ENCODE peak calls at places on chromosome 16, in seven cellular contexts. One of them, this sample, is unnamed.

GRCh38 chr16:85204242-85205010 is 92.2 kb upstream of the CIBAR2 start:
- DNase-seq in GM20000: no peak
- DNase-seq in dorsolateral prefrontal cortex: no peak
- DNase-seq in H9: no peak
- DNase-seq in GM23338: no peak
- DNase-seq in BE2C: no peak
- DNase-seq in ovary: no peak
- DNase-seq in this sample: no peak

GRCh38 chr16:26464576-26465266 is 602.0 kb upstream of the C16orf82 start:
- DNase-seq in GM20000: no peak
- DNase-seq in dorsolateral prefrontal cortex: no peak
- DNase-seq in H9: no peak
- DNase-seq in GM23338: no peak
- DNase-seq in BE2C: no peak
- DNase-seq in ovary: no peak
- DNase-seq in this sample: peak

GRCh38 chr16:716768-717325 is 1.9 kb downstream of the METRN start:
- DNase-seq in GM20000: no peak
- DNase-seq in dorsolateral prefrontal cortex: no peak
- DNase-seq in H9: no peak
- DNase-seq in GM23338: no peak
- DNase-seq in BE2C: no peak
- DNase-seq in ovary: no peak
- DNase-seq in this sample: no peak

GRCh38 chr16:31177136-31177535 is 2.8 kb upstream of the FUS start:
- DNase-seq in GM20000: no peak
- DNase-seq in dorsolateral prefrontal cortex: no peak
- DNase-seq in H9: no peak
- DNase-seq in GM23338: no peak
- DNase-seq in BE2C: no peak
- DNase-seq in ovary: no peak
- DNase-seq in this sample: no peak

GRCh38 chr16:4957720-4958509 is at the start of gene SEC14L5:
- DNase-seq in GM20000: peak
- DNase-seq in dorsolateral prefrontal cortex: peak
- DNase-seq in H9: peak
- DNase-seq in GM23338: peak
- DNase-seq in BE2C: peak
- DNase-seq in ovary: peak
- DNase-seq in this sample: peak

GRCh38 chr16:82945420-82946096 is 318.8 kb downstream of the CDH13 start:
- DNase-seq in GM20000: no peak
- DNase-seq in dorsolateral prefrontal cortex: no peak
- DNase-seq in H9: no peak
- DNase-seq in GM23338: no peak
- DNase-seq in BE2C: no peak
- DNase-seq in ovary: no peak
- DNase-seq in this sample: no peak

GRCh38 chr16:19223235-19223847 is 55.3 kb downstream of the SYT17 start:
- DNase-seq in GM20000: no peak
- DNase-seq in dorsolateral prefrontal cortex: no peak
- DNase-seq in H9: peak
- DNase-seq in GM23338: peak
- DNase-seq in BE2C: peak
- DNase-seq in ovary: no peak
- DNase-seq in this sample: no peak

GRCh38 chr16:10868562-10869469 is 8.2 kb upstream of the CIITA start:
- DNase-seq in GM20000: peak
- DNase-seq in dorsolateral prefrontal cortex: no peak
- DNase-seq in H9: no peak
- DNase-seq in GM23338: no peak
- DNase-seq in BE2C: no peak
- DNase-seq in ovary: no peak
- DNase-seq in this sample: no peak

GRCh38 chr16:23104032-23104955 is 45.0 kb downstream of the USP31 start:
- DNase-seq in GM20000: no peak
- DNase-seq in dorsolateral prefrontal cortex: no peak
- DNase-seq in H9: no peak
- DNase-seq in GM23338: no peak
- DNase-seq in BE2C: no peak
- DNase-seq in ovary: no peak
- DNase-seq in this sample: peak

GRCh38 chr16:4428500-4428899 is 2.8 kb downstream of the DNAJA3 start:
- DNase-seq in GM20000: no peak
- DNase-seq in dorsolateral prefrontal cortex: no peak
- DNase-seq in H9: no peak
- DNase-seq in GM23338: no peak
- DNase-seq in BE2C: no peak
- DNase-seq in ovary: no peak
- DNase-seq in this sample: no peak

GRCh38 chr16:31869511-31870201 is 4.0 kb upstream of the ZNF267 start:
- DNase-seq in GM20000: peak
- DNase-seq in dorsolateral prefrontal cortex: no peak
- DNase-seq in H9: peak
- DNase-seq in GM23338: peak
- DNase-seq in BE2C: no peak
- DNase-seq in ovary: no peak
- DNase-seq in this sample: no peak

GRCh38 chr16:6165330-6165984 is 1067.9 kb upstream of the EEF2KMT start:
- DNase-seq in GM20000: no peak
- DNase-seq in dorsolateral prefrontal cortex: no peak
- DNase-seq in H9: no peak
- DNase-seq in GM23338: peak
- DNase-seq in BE2C: no peak
- DNase-seq in ovary: no peak
- DNase-seq in this sample: peak

GRCh38 chr16:84555418-84556196 is 51.1 kb upstream of the MEAK7 start:
- DNase-seq in GM20000: no peak
- DNase-seq in dorsolateral prefrontal cortex: peak
- DNase-seq in H9: no peak
- DNase-seq in GM23338: peak
- DNase-seq in BE2C: no peak
- DNase-seq in ovary: no peak
- DNase-seq in this sample: peak

GRCh38 chr16:5523794-5524193 is 426.2 kb upstream of the EEF2KMT start:
- DNase-seq in GM20000: no peak
- DNase-seq in dorsolateral prefrontal cortex: no peak
- DNase-seq in H9: no peak
- DNase-seq in GM23338: no peak
- DNase-seq in BE2C: no peak
- DNase-seq in ovary: no peak
- DNase-seq in this sample: no peak

GRCh38 chr16:27768651-27769270 is 218.8 kb downstream of the KATNIP start:
- DNase-seq in GM20000: no peak
- DNase-seq in dorsolateral prefrontal cortex: no peak
- DNase-seq in H9: no peak
- DNase-seq in GM23338: no peak
- DNase-seq in BE2C: no peak
- DNase-seq in ovary: no peak
- DNase-seq in this sample: no peak

GRCh38 chr16:82987767-82988166 is 361.0 kb downstream of the CDH13 start:
- DNase-seq in GM20000: no peak
- DNase-seq in dorsolateral prefrontal cortex: no peak
- DNase-seq in H9: no peak
- DNase-seq in GM23338: no peak
- DNase-seq in BE2C: no peak
- DNase-seq in ovary: no peak
- DNase-seq in this sample: no peak

GRCh38 chr16:9323170-9323569 is 231.7 kb downstream of the HAPSTR1 start:
- DNase-seq in GM20000: no peak
- DNase-seq in dorsolateral prefrontal cortex: no peak
- DNase-seq in H9: no peak
- DNase-seq in GM23338: no peak
- DNase-seq in BE2C: no peak
- DNase-seq in ovary: no peak
- DNase-seq in this sample: no peak

GRCh38 chr16:76653390-76654026 is 376.3 kb downstream of the CNTNAP4 start:
- DNase-seq in GM20000: peak
- DNase-seq in dorsolateral prefrontal cortex: no peak
- DNase-seq in H9: peak
- DNase-seq in GM23338: peak
- DNase-seq in BE2C: peak
- DNase-seq in ovary: no peak
- DNase-seq in this sample: peak

GRCh38 chr16:10776280-10776679 is 32.6 kb downstream of the NUBP1 start:
- DNase-seq in GM20000: peak
- DNase-seq in dorsolateral prefrontal cortex: no peak
- DNase-seq in H9: no peak
- DNase-seq in GM23338: no peak
- DNase-seq in BE2C: no peak
- DNase-seq in ovary: no peak
- DNase-seq in this sample: no peak

GRCh38 chr16:4660454-4661007 is 32.8 kb upstream of the NUDT16L1 start:
- DNase-seq in GM20000: peak
- DNase-seq in dorsolateral prefrontal cortex: peak
- DNase-seq in H9: no peak
- DNase-seq in GM23338: no peak
- DNase-seq in BE2C: peak
- DNase-seq in ovary: no peak
- DNase-seq in this sample: no peak

GRCh38 chr16:799948-800833 is at the start of gene GNG13:
- DNase-seq in GM20000: no peak
- DNase-seq in dorsolateral prefrontal cortex: no peak
- DNase-seq in H9: peak
- DNase-seq in GM23338: peak
- DNase-seq in BE2C: no peak
- DNase-seq in ovary: no peak
- DNase-seq in this sample: no peak

GRCh38 chr16:80113876-80114574 is 426.8 kb upstream of the DYNLRB2 start:
- DNase-seq in GM20000: no peak
- DNase-seq in dorsolateral prefrontal cortex: no peak
- DNase-seq in H9: no peak
- DNase-seq in GM23338: no peak
- DNase-seq in BE2C: no peak
- DNase-seq in ovary: no peak
- DNase-seq in this sample: no peak

DNA sequence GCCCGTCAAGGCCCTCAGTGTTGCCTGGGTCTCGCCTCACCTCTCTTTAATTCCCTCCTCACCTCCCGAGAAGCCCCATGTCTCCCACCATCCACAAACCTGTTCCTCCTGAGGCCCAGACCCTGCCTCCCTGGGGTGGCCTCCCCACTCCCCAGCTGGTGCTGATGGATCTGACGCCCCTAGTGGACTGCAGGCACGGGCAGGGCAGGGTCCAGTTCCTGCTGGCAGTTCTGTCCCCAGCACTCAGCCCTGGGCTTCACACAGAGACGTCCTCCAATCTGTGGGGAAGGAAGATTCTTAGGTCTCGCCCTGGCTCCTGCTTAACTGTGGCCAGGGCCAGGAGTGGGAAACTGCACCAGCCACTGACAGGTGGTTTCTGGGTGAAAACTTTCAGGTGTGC is 108.8 kb downstream of the AMFR start:
- DNase-seq in GM20000: no peak
- DNase-seq in dorsolateral prefrontal cortex: no peak
- DNase-seq in H9: no peak
- DNase-seq in GM23338: no peak
- DNase-seq in BE2C: no peak
- DNase-seq in ovary: no peak
- DNase-seq in this sample: peak
- TF ChIP-seq CTCF in GM20000: no peak
- TF ChIP-seq CTCF in dorsolateral prefrontal cortex: no peak
- TF ChIP-seq CTCF in H9: peak
- TF ChIP-seq CTCF in GM23338: peak
- TF ChIP-seq CTCF in BE2C: no peak
- TF ChIP-seq CTCF in ovary: no peak
- TF ChIP-seq CTCF in this sample: no peak

GRCh38 chr16:77782694-77783093 is 5.7 kb upstream of the VAT1L start:
- DNase-seq in GM20000: no peak
- DNase-seq in dorsolateral prefrontal cortex: no peak
- DNase-seq in H9: no peak
- DNase-seq in GM23338: peak
- DNase-seq in BE2C: no peak
- DNase-seq in ovary: no peak
- DNase-seq in this sample: peak
- TF ChIP-seq CTCF in GM20000: peak
- TF ChIP-seq CTCF in dorsolateral prefrontal cortex: no peak
- TF ChIP-seq CTCF in H9: peak
- TF ChIP-seq CTCF in GM23338: peak
- TF ChIP-seq CTCF in BE2C: peak
- TF ChIP-seq CTCF in ovary: no peak
- TF ChIP-seq CTCF in this sample: peak

DNA sequence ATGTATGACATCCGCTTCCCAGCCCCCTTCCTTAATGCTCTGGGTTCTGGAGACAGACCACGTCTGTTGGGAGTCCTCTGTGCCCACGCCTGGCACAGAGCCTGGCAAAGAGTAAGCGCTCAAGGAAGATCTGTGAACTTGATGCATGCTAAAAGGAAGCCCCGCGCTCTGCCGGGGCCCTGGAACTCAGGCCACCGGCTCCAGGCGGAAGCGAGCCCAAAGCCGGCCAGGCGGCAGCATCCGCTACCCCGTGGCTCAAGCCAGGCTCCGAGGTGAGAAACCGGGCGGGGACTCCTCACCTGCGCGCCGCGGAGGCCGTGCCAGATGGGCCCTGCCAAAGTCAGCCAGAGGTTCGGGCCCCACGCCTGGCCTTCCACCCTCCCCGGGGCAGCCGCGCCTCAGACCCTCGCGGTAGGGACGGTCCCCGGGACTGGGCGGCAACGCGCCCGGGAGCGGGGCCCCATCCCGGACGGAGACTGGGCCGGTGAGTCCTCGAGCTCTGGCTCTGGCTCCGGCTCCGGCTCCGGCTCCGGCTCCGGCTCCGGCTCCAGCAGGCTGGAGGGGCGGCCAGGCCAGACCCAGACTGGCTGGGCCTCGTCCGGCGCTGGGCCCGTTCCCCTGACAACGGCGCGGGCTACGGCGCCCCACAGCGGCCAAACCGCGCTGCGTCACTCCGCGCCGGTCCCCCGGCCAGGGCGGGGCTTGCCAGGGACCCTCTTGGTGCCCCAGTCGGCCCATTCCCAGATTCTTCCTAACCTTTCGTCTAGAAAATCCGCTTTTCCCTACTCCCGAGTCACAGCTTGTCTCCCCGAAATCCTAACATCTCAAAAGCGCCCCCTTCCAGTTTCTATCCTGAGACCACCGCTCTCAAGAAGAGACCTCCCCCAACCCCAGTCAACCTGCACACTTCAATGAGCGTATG is at the start of gene ZDHHC1:
- DNase-seq in GM20000: peak
- DNase-seq in dorsolateral prefrontal cortex: no peak
- DNase-seq in H9: peak
- DNase-seq in GM23338: peak
- DNase-seq in BE2C: peak
- DNase-seq in ovary: peak
- DNase-seq in this sample: no peak
- TF ChIP-seq CTCF in GM20000: peak
- TF ChIP-seq CTCF in dorsolateral prefrontal cortex: peak
- TF ChIP-seq CTCF in H9: peak
- TF ChIP-seq CTCF in GM23338: peak
- TF ChIP-seq CTCF in BE2C: peak
- TF ChIP-seq CTCF in ovary: peak
- TF ChIP-seq CTCF in this sample: no peak

DNA sequence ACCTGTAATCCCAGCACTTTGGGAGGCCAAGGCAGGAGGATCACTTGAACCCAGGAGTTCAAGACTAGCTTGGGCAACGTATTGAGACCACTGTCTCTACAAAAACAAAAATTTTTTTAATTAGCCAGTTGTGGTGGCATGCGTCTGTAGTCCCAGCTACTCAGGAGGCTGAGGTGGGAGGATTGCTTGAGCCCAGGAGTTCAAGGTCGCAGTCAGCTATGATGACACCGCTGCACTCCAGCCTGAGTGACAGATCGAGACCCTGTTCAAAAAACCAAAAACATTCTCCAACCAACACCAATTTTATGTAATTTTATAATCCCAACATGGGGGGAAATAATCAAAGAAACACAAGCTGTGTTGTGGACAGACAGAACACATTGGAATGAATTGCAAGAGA is 54.6 kb upstream of the TNRC6A start:
- DNase-seq in GM20000: no peak
- DNase-seq in dorsolateral prefrontal cortex: no peak
- DNase-seq in H9: no peak
- DNase-seq in GM23338: no peak
- DNase-seq in BE2C: no peak
- DNase-seq in ovary: no peak
- DNase-seq in this sample: no peak
- TF ChIP-seq CTCF in GM20000: no peak
- TF ChIP-seq CTCF in dorsolateral prefrontal cortex: no peak
- TF ChIP-seq CTCF in H9: no peak
- TF ChIP-seq CTCF in GM23338: no peak
- TF ChIP-seq CTCF in BE2C: no peak
- TF ChIP-seq CTCF in ovary: no peak
- TF ChIP-seq CTCF in this sample: no peak